ENCODE peak calls at places on chromosomes 5 and 9, in ten cellular contexts. W is ACHN, X is kidney glomerular epithelial cell, D is HuH-7, A is NCI-H1417, U is upper lobe of right lung, N is T-cell, Z is ureter, H is H9, J is HTR-8/SVneo. L is an unnamed sample.

GRCh38 chr5:124839371-124839998 is 93.0 kb upstream of the ZNF608 start:
- DNase-seq in D (no peak), N (no peak), W (no peak), X (peak; percentile 0), J (no peak), Z (no peak), U (no peak), A (no peak), H (no peak), L (no peak)

GRCh38 chr5:21810737-21811316 is 1042.3 kb downstream of the CDH12 start:
- DNase-seq in A (peak; percentile 62), D (no peak), H (no peak), J (no peak), N (no peak), Z (no peak), X (no peak), W (peak; percentile 44), U (no peak), L (no peak)

GRCh38 chr5:123557907-123558306 is 45.9 kb downstream of the CSNK1G3 start:
- DNase-seq in Z (no peak), D (no peak), W (no peak), J (no peak), U (no peak), X (no peak), N (no peak), H (no peak), A (no peak), L (no peak)

GRCh38 chr5:139205144-139205543 is 7.0 kb upstream of the SIL1 start:
- DNase-seq in J (no peak), U (no peak), W (no peak), X (no peak), N (no peak), Z (no peak), D (no peak), H (no peak), A (no peak), L (no peak)

GRCh38 chr5:40681351-40682311 is 1.9 kb downstream of the PTGER4 start:
- DNase-seq in N (peak; percentile 38), A (no peak), J (no peak), D (no peak), X (no peak), W (no peak), H (peak; percentile 63), Z (no peak), U (peak; percentile 80), L (no peak)

GRCh38 chr5:435961-436640 is 6.9 kb upstream of the EXOC3 start:
- DNase-seq in Z (no peak), D (peak; percentile 64), H (peak; percentile 47), A (peak; percentile 39), N (no peak), X (no peak), W (peak; percentile 36), U (peak; percentile 53), J (peak; percentile 57), L (no peak)

GRCh38 chr9:135504262-135505229 is 4.1 kb downstream of the MRPS2 start:
- DNase-seq in X (peak; percentile 24), J (peak; percentile 60), D (peak; percentile 86), Z (no peak), N (peak; percentile 39), U (peak; percentile 76), A (peak; percentile 5), W (peak; percentile 52), H (peak; percentile 78), L (no peak)

GRCh38 chr5:130992095-130992494 is 173.0 kb downstream of the HINT1 start:
- DNase-seq in U (no peak), N (no peak), W (no peak), J (no peak), H (no peak), Z (no peak), X (no peak), A (no peak), D (no peak), L (no peak)

GRCh38 chr5:87300744-87301143 is 33.1 kb downstream of the RASA1 start:
- DNase-seq in N (no peak), Z (no peak), D (no peak), U (no peak), J (peak; percentile 71), W (peak; percentile 91), A (no peak), H (no peak), X (peak; percentile 80), L (peak; percentile 66)

GRCh38 chr5:140165101-140165920 is 9.7 kb upstream of the CYSTM1 start:
- DNase-seq in Z (no peak), H (no peak), A (no peak), U (no peak), W (no peak), J (no peak), D (no peak), N (no peak), X (no peak), L (no peak)

GRCh38 chr9:124306098-124306735 is 48.5 kb downstream of the NEK6 start:
- DNase-seq in X (peak; percentile 58), D (no peak), J (peak; percentile 51), N (no peak), A (no peak), H (no peak), U (no peak), W (peak; percentile 67), Z (no peak), L (peak; percentile 68)

GRCh38 chr9:128887914-128888350 is 6.0 kb downstream of the LRRC8A start:
- DNase-seq in U (no peak), N (no peak), W (no peak), J (no peak), A (no peak), H (peak; percentile 78), X (no peak), Z (no peak), D (no peak), L (no peak)

GRCh38 chr9:81893929-81894328 is 34.3 kb upstream of the SPATA31D4 start:
- DNase-seq in N (no peak), D (no peak), Z (no peak), U (no peak), A (no peak), J (no peak), H (no peak), X (no peak), W (no peak), L (no peak)

GRCh38 chr5:55407059-55407684 is 99.4 kb downstream of the MTREX start:
- DNase-seq in H (no peak), Z (no peak), X (peak; percentile 33), J (peak; percentile 36), D (peak; percentile 14), W (peak; percentile 41), A (no peak), U (no peak), N (no peak), L (no peak)

GRCh38 chr5:24385070-24385469 is 259.7 kb downstream of the CDH10 start:
- DNase-seq in J (no peak), N (no peak), D (no peak), W (no peak), U (no peak), X (no peak), Z (no peak), A (no peak), H (no peak), L (peak; percentile 48)

GRCh38 chr9:75185585-75186170 is 97.4 kb downstream of the OSTF1 start:
- DNase-seq in J (peak; percentile 13), W (peak; percentile 35), N (peak; percentile 54), U (no peak), D (peak; percentile 29), Z (no peak), H (peak; percentile 68), X (no peak), A (no peak), L (no peak)

GRCh38 chr5:110441035-110441434 is 285.4 kb downstream of the TMEM232 start:
- DNase-seq in X (peak; percentile 29), H (peak; percentile 36), J (peak; percentile 2), D (peak; percentile 11), W (peak; percentile 40), U (no peak), N (no peak), Z (no peak), A (no peak), L (peak; percentile 7)

GRCh38 chr9:13049223-13049622 is 230.3 kb downstream of the MPDZ start:
- DNase-seq in D (no peak), A (peak; percentile 66), J (no peak), X (no peak), W (no peak), H (no peak), N (no peak), Z (no peak), U (no peak), L (no peak)

GRCh38 chr9:127987103-127987614 is 6.4 kb upstream of the EEIG1 start:
- DNase-seq in A (no peak), N (no peak), D (no peak), J (no peak), H (no peak), Z (no peak), X (peak; percentile 66), U (no peak), W (peak; percentile 86), L (peak; percentile 92)

GRCh38 chr9:111891910-111892499 is 4.6 kb upstream of the UGCG start:
- DNase-seq in D (peak; percentile 67), H (no peak), X (no peak), J (peak; percentile 32), W (no peak), Z (peak; percentile 60), A (no peak), U (no peak), N (no peak), L (peak; percentile 73)

GRCh38 chr9:89515416-89515815 is 17.5 kb upstream of the SEMA4D start:
- DNase-seq in X (no peak), A (no peak), Z (no peak), H (no peak), D (no peak), W (peak; percentile 37), N (no peak), J (no peak), U (no peak), L (no peak)

GRCh38 chr5:104763163-104763562 is 1200.6 kb upstream of the NUDT12 start:
- DNase-seq in J (no peak), X (no peak), H (no peak), Z (no peak), D (no peak), U (no peak), N (no peak), A (no peak), W (no peak), L (no peak)

GRCh38 chr9:69019808-69020207 is 5.9 kb upstream of the PRKACG start:
- DNase-seq in U (no peak), Z (no peak), D (no peak), H (no peak), N (peak; percentile 35), A (no peak), J (no peak), W (no peak), X (no peak), L (no peak)

GRCh38 chr5:128826290-128826689 is 139.0 kb upstream of the SLC27A6 start:
- DNase-seq in D (no peak), X (no peak), Z (no peak), J (no peak), W (no peak), H (no peak), A (no peak), U (no peak), N (no peak), L (no peak)

GRCh38 chr5:41787257-41787656 is 83.0 kb downstream of the OXCT1 start:
- DNase-seq in H (no peak), X (peak; percentile 11), N (no peak), A (no peak), J (no peak), U (no peak), W (no peak), Z (no peak), D (no peak), L (no peak)

GRCh38 chr9:3769646-3770045 is 243.8 kb upstream of the RFX3 start:
- DNase-seq in U (no peak), W (no peak), X (no peak), H (no peak), J (no peak), N (no peak), Z (no peak), A (no peak), D (no peak), L (no peak)

GRCh38 chr5:98497391-98497790 is 276.1 kb upstream of the RGMB start:
- DNase-seq in J (no peak), U (no peak), A (no peak), Z (no peak), H (no peak), W (no peak), N (no peak), X (no peak), D (no peak), L (no peak)

GRCh38 chr5:124342027-124342471 is 404.4 kb downstream of the ZNF608 start:
- DNase-seq in J (no peak), X (no peak), U (no peak), W (no peak), A (no peak), H (no peak), Z (no peak), D (no peak), N (no peak), L (no peak)

L was measured in Caki2.